ENCODE peak calls at places on chromosome 4, in four cellular contexts. One of them, this sample, is unnamed.

GRCh38 chr4:161252520-161253141 is 911.2 kb downstream of the FSTL5 start:
- DNase-seq in Peyer's patch: no peak
- DNase-seq in breast epithelium: no peak
- DNase-seq in adrenal gland: no peak
- DNase-seq in this sample: no peak

GRCh38 chr4:128823025-128823661 is 13.6 kb downstream of the JADE1 start:
- DNase-seq in adrenal gland: no peak
- DNase-seq in breast epithelium: no peak
- DNase-seq in Peyer's patch: no peak
- DNase-seq in this sample: no peak

GRCh38 chr4:81421346-81422218 is 50.1 kb downstream of the RASGEF1B start:
- DNase-seq in Peyer's patch: peak; percentile 28
- DNase-seq in adrenal gland: no peak
- DNase-seq in breast epithelium: no peak
- DNase-seq in this sample: peak; percentile 55

GRCh38 chr4:19375405-19375804 is 876.3 kb upstream of the SLIT2 start:
- DNase-seq in Peyer's patch: no peak
- DNase-seq in breast epithelium: no peak
- DNase-seq in adrenal gland: no peak
- DNase-seq in this sample: no peak

GRCh38 chr4:24770111-24770584 is 25.2 kb upstream of the SOD3 start:
- DNase-seq in breast epithelium: no peak
- DNase-seq in adrenal gland: no peak
- DNase-seq in Peyer's patch: no peak
- DNase-seq in this sample: no peak

GRCh38 chr4:118867311-118868067 is 21.2 kb upstream of the SYNPO2 start:
- DNase-seq in Peyer's patch: no peak
- DNase-seq in adrenal gland: no peak
- DNase-seq in breast epithelium: no peak
- DNase-seq in this sample: no peak

GRCh38 chr4:26753642-26754041 is 107.0 kb upstream of the STIM2 start:
- DNase-seq in Peyer's patch: no peak
- DNase-seq in breast epithelium: no peak
- DNase-seq in adrenal gland: no peak
- DNase-seq in this sample: no peak

GRCh38 chr4:6150046-6150735 is 50.2 kb downstream of the JAKMIP1 start:
- DNase-seq in adrenal gland: no peak
- DNase-seq in Peyer's patch: no peak
- DNase-seq in breast epithelium: no peak
- DNase-seq in this sample: no peak

DNA sequence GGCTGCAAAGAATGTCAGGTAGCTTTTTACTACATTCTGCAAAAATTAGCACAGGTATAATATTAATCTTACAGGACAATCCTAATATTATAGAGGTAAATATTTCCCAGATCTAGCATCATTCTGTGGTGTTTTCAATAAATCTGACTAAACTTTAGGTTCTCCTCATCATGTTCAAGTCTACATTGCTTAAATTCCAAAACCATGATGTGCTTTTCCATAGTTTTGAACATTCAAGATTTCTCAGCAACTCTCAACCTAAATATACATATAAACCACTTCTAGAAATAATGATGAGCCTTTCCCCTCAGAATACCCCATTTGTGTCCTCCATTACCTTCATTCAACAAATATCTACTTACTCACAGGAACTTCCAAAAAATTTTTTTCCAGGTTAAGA is 23.1 kb downstream of the EIF4E start:
- DNase-seq in Peyer's patch: no peak
- DNase-seq in breast epithelium: no peak
- DNase-seq in adrenal gland: no peak
- DNase-seq in this sample: no peak
- H3K27ac ChIP-seq in Peyer's patch: no peak overlapping the region
- H3K27ac ChIP-seq in breast epithelium: no peak overlapping the region
- H3K27ac ChIP-seq in adrenal gland: no peak overlapping the region
- H3K27ac ChIP-seq in this sample: no peak overlapping the region

GRCh38 chr4:7524841-7525240 is 90.1 kb upstream of the PSAPL1 start:
- DNase-seq in Peyer's patch: no peak
- DNase-seq in adrenal gland: no peak
- DNase-seq in breast epithelium: no peak
- DNase-seq in this sample: no peak
- H3K4me1 ChIP-seq in Peyer's patch: no peaks in the 10 kb centered on the region
- H3K4me1 ChIP-seq in adrenal gland: no peaks in the 10 kb centered on the region
- H3K4me1 ChIP-seq in breast epithelium: no peaks in the 10 kb centered on the region
- H3K4me1 ChIP-seq in this sample: no peaks in the 10 kb centered on the region

DNA sequence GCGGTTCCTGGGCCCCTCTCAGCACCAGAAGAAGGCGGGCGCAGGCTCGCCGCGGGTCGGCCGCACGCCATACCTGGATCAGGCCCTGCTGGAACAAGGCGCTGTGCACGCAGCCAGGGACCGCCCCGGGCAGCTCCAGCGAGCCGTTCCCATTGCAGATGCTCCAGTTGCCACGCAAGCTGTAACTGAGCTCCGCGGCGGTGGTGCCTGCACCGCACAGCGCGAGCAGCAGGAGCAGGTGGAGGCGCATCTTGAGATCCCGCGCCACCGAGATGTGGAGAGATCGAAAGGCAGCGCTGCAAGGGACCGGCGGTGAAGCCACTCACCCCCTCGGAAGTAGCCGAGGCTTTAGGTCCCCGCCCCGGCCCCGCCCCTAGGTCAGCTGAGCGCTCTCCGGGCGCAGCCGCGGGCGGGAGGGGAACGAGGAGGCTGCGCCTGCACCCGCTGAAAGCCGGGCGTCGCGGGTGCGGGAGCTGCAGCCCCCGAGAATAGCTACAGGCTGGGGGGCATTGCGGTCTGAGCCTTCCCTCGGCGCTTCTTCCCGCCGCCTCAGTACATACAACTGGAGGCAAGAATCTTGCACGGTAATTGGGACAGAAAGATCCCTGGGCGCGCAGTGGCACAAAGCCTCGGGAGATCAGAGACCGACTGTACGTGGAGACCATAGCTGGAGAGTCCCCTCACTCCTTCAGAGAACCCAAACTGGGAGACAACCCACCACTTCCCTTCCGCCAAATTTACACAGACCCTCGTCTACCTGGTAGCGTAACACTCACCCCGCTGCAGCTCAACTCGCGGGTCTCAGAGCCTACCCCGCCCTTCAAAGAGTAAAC is at the start of gene MANBA:
- DNase-seq in breast epithelium: peak; percentile 44
- DNase-seq in Peyer's patch: peak; percentile 89
- DNase-seq in adrenal gland: peak; percentile 86
- DNase-seq in this sample: peak; percentile 90
- TF ChIP-seq POLR2A in breast epithelium: no peak
- TF ChIP-seq POLR2A in Peyer's patch: peak; percentile 44
- TF ChIP-seq POLR2A in adrenal gland: peak; percentile 13
- TF ChIP-seq POLR2A in this sample: peak; percentile 74

DNA sequence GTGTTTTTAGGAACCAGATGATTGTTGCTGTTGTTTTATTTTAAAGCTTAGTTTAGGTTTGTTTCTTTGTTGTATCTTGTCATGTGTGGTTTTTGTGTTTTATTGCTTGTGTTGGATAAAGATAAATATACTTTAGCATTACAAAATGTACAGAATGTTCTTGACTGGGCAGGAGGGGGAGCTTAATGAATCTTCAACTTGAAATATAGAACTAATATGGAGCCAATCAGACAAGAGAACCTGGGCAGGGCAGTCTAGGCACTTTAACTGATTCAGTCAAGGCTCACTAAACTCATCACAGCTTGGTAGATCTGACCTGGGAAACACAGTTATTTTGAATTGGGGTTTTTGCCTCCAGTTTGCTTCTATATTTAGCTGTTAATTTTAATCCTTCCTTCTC is 304.2 kb downstream of the ARHGAP24 start:
- DNase-seq in breast epithelium: no peak
- DNase-seq in Peyer's patch: no peak
- DNase-seq in adrenal gland: no peak
- DNase-seq in this sample: no peak
- H3K27ac ChIP-seq in breast epithelium: peak overlapping the region; percentile 64
- H3K27ac ChIP-seq in Peyer's patch: peak overlapping the region; percentile 36
- H3K27ac ChIP-seq in adrenal gland: no peak overlapping the region
- H3K27ac ChIP-seq in this sample: peak overlapping the region; percentile 75

DNA sequence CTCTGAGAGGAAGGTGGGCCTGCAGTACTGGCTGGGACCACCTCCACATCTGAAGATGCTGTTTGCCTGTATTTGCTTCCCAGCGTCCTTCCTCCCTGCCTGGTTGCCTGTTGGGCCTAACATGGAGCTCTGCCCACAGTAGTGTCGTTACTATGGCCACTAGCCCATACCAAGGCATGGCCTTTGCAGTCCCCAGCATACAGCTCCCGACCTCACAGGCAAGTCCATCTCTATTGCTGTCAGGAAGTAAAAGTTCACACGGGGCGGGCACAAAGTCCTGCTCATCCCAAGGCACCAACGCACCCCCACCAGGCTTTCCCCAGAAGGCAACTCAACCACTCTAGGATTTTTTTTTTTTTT is 71.6 kb downstream of the MAML3 start:
- DNase-seq in Peyer's patch: no peak
- DNase-seq in adrenal gland: no peak
- DNase-seq in breast epithelium: no peak
- DNase-seq in this sample: no peak
- H3K4me1 ChIP-seq in Peyer's patch: no peaks in the 10 kb centered on the region
- H3K4me1 ChIP-seq in adrenal gland: no peaks in the 10 kb centered on the region
- H3K4me1 ChIP-seq in breast epithelium: no peaks in the 10 kb centered on the region
- H3K4me1 ChIP-seq in this sample: no peaks in the 10 kb centered on the region

DNA sequence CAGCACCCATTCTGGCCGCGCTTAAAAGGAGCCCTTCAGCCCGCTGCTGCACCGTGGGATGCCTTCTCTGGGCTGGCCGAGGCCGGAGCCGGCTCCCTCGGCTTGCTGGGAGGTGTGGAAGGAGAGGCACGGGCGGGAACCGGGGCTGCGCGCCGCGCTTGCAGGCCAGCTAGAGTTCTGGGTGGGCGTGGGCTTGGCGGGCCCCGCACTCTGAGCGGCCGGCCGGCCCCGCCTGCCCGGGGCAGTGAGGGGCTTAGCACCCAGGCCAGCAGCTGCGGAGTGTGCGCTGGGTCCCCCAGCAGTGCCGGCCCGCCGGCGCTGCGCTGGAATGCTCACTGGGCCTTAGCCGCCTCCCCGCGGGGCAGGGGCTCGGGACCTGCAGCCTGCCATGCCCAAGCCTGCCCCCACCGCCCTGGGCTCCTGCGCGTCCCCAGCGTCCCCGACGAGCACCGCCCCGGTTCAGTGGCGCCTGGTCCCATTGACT is 111.4 kb downstream of the PCDH18 start:
- DNase-seq in Peyer's patch: no peak
- DNase-seq in adrenal gland: no peak
- DNase-seq in breast epithelium: no peak
- DNase-seq in this sample: no peak
- TF ChIP-seq POLR2A in Peyer's patch: no peak
- TF ChIP-seq POLR2A in adrenal gland: no peak
- TF ChIP-seq POLR2A in breast epithelium: no peak
- TF ChIP-seq POLR2A in this sample: no peak

DNA sequence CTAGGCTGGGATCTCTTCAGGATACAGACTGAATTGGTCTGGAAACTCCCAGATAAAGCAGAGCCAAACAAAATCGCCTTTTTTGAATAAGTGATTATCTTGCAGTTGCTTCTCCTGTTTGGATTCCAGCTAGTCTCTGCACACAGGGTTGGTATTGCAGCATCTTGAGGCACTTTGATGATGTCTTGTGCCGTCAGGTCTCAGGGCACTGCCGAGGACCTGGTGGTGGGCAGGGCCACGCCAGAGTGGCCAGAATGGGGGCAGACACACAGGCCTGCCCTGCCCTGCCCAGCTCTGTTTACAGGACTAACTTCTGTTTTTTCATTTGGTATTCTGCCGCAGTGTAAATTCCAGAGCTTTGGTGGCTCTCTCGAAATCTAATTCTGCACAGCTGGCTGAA is 276.1 kb downstream of the NR3C2 start:
- DNase-seq in adrenal gland: no peak
- DNase-seq in breast epithelium: no peak
- DNase-seq in Peyer's patch: no peak
- DNase-seq in this sample: no peak
- H3K27ac ChIP-seq in adrenal gland: peak overlapping the region; percentile 60
- H3K27ac ChIP-seq in breast epithelium: peak overlapping the region; percentile 58
- H3K27ac ChIP-seq in Peyer's patch: no peak overlapping the region
- H3K27ac ChIP-seq in this sample: peak overlapping the region; percentile 15

DNA sequence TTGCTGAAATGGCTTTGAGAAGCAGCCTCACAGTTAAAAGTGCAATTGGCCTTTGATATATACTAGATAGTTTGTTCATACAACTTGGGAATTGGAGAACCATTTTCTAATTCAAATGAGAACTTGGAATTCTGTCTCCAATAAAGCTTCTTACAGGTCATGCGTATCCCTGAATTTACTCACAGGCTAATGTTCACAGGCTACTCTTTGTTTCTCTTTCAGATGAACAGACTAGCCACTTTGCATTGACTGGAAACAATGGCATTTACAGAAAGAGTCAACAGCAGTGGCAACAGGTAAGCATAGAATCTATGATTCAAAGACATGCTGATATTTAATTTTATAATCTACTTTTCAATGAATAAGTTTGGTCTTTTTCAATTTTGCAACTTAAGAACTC is 13.5 kb downstream of the AFF1 start:
- DNase-seq in Peyer's patch: no peak
- DNase-seq in adrenal gland: no peak
- DNase-seq in breast epithelium: no peak
- DNase-seq in this sample: no peak
- H3K4me1 ChIP-seq in Peyer's patch: no peaks in the 10 kb centered on the region
- H3K4me1 ChIP-seq in adrenal gland: no peaks in the 10 kb centered on the region
- H3K4me1 ChIP-seq in breast epithelium: no peaks in the 10 kb centered on the region
- H3K4me1 ChIP-seq in this sample: peaks cover 15% of the 10 kb centered on the region